ENCODE peak calls at places on chromosome 1, in six cellular contexts. H is fibroblast of lung, P is lung, C is A673, T is RWPE2, U is lower lobe of right lung. X is an unnamed sample. For H3K4me1, the result is how much of the 10 kb centered on the place peaks cover.

GRCh38 chr1:116208136-116208535 is 96.9 kb downstream of the MAB21L3 start:
- DNase-seq in U (no peak), T (no peak), P (no peak), C (no peak), H (no peak), X (no peak)

GRCh38 chr1:248823517-248824001 is 2.2 kb downstream of the SH3BP5L start:
- DNase-seq in T (no peak), H (peak), C (no peak), P (no peak), U (no peak), X (no peak)

GRCh38 chr1:12615916-12616708 is 1.9 kb downstream of the DHRS3 start:
- DNase-seq in C (no peak), T (no peak), U (peak), H (peak), P (peak), X (peak)

GRCh38 chr1:225658041-225658440 is 5.1 kb upstream of the ENAH start:
- DNase-seq in T (no peak), C (no peak), U (no peak), H (peak), P (no peak), X (no peak)

GRCh38 chr1:241598234-241598633 is 41.9 kb downstream of the CHML start:
- DNase-seq in U (no peak), P (no peak), H (no peak), T (no peak), C (no peak), X (no peak)

GRCh38 chr1:66490817-66491216 is 43.1 kb upstream of the SGIP1 start:
- DNase-seq in U (no peak), T (no peak), P (no peak), H (no peak), C (no peak), X (no peak)

GRCh38 chr1:178388398-178389161 is 108.2 kb downstream of the CLEC20A start:
- DNase-seq in P (no peak), C (no peak), U (no peak), T (no peak), H (peak), X (no peak)

GRCh38 chr1:109532365-109533136 is 7.1 kb upstream of the GPR61 start:
- DNase-seq in C (peak), U (peak), H (peak), T (no peak), P (peak), X (peak)

GRCh38 chr1:187409341-187409740 is 580.6 kb downstream of the PLA2G4A start:
- DNase-seq in C (no peak), P (no peak), T (no peak), H (peak), U (no peak), X (no peak)

GRCh38 chr1:182674346-182675246 is 9.8 kb downstream of the RGS8 start:
- DNase-seq in C (no peak), H (peak), T (no peak), P (no peak), U (no peak), X (no peak)

GRCh38 chr1:224201336-224201735 is 18.3 kb downstream of the DEGS1 start:
- DNase-seq in P (no peak), U (no peak), H (peak), T (no peak), C (no peak), X (no peak)

GRCh38 chr1:2407991-2408275 is 4.4 kb downstream of the PEX10 start:
- DNase-seq in T (no peak), C (no peak), H (no peak), U (no peak), P (no peak), X (no peak)

GRCh38 chr1:8903410-8903809 is 24.9 kb upstream of the ENO1 start:
- DNase-seq in H (peak), C (no peak), U (no peak), P (no peak), T (no peak), X (no peak)

GRCh38 chr1:842816-843215 is 80.9 kb upstream of the SAMD11 start:
- DNase-seq in H (no peak), P (no peak), C (no peak), T (no peak), U (no peak), X (no peak)

GRCh38 chr1:32272557-32273388 is 19.1 kb upstream of the HDAC1 start:
- DNase-seq in T (no peak), U (no peak), H (no peak), P (no peak), C (no peak), X (peak)

GRCh38 chr1:3746389-3746783 is 5.9 kb upstream of the CCDC27 start:
- DNase-seq in H (peak), C (no peak), P (no peak), T (peak), U (peak), X (no peak)

GRCh38 chr1:66764994-66765578 is 12.8 kb downstream of the DYNLT5 start:
- DNase-seq in U (no peak), T (no peak), H (peak), C (peak), P (no peak), X (peak)

GRCh38 chr1:205382561-205382960 is 25.8 kb upstream of the KLHDC8A start:
- DNase-seq in U (no peak), T (no peak), C (no peak), H (no peak), P (peak), X (no peak)

DNA sequence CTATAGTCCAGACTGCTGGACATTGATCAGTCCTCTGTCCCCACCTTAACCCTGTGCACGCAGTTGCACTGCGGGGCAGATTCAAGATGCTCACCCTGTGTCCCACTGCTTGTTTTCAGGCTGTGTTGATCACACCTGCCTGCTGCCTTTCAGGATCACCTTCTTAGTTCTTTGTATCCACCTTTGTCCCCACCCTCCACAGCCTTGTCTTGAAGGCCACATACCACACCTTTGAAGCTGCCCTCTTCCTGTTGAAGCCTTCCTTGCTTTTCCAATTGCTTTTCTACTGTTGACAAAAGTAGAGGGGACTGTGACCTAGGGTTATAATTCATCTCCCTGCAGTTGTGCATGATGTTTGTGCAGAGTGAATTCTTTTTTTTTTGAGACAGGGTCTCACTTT is 32.7 kb downstream of the UCK2 start:
- DNase-seq in P (no peak), U (no peak), C (no peak), T (no peak), H (no peak), X (no peak)
- H3K4me1 ChIP-seq in P (under half), U (under half), C (under half), T (under half), H (under half), X (half or more)

GRCh38 chr1:20150969-20151368 is 11.8 kb downstream of the PLA2G2F start:
- DNase-seq in P (no peak), T (peak), U (no peak), C (no peak), H (no peak), X (no peak)

GRCh38 chr1:20149601-20150325 is 10.6 kb downstream of the PLA2G2F start:
- DNase-seq in T (no peak), U (no peak), P (no peak), H (no peak), C (no peak), X (no peak)

GRCh38 chr1:20148571-20149500 is 9.7 kb downstream of the PLA2G2F start:
- DNase-seq in H (no peak), C (no peak), U (no peak), T (peak), P (no peak), X (no peak)

GRCh38 chr1:20150326-20150705 is 11.2 kb downstream of the PLA2G2F start:
- DNase-seq in P (no peak), U (no peak), C (no peak), T (peak), H (no peak), X (no peak)

DNA sequence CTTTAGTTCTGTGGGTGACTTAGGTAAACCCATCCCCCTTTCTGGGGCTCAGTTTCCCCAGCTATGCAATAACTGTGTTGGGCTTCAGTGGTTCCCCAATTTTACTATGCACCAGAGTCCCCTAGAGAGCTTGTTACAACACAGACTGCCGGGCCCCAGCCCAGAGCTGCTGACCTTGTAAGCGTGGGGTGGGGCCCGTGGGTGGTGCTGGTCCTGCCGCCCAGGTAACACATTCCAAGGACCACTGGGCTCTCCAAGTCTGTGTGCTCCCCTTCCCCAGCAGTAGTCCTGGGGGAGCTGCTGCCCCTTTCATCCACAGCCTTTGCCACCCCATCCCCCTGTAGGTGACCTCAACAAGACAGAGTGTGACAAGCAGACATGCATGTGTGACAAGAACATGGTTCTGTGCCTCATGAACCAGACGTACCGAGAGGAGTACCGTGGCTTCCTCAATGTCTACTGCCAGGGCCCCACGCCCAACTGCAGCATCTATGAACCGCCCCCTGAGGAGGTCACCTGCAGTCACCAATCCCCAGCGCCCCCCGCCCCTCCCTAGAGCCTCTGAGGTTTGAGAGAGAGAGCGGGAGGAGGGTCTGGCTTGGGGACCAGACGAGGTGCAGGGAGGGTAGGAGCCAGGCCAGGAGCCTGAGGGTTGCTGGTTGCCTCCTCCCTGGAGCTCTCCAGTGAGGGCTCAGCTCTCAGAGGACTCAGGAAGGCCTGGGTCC is 8.9 kb downstream of the PLA2G2F start:
- DNase-seq in H (no peak), P (no peak), T (peak), C (no peak), U (no peak), X (no peak)
- H3K4me1 ChIP-seq in H (under half), P (under half), T (under half), C (under half), U (under half), X (under half)

DNA sequence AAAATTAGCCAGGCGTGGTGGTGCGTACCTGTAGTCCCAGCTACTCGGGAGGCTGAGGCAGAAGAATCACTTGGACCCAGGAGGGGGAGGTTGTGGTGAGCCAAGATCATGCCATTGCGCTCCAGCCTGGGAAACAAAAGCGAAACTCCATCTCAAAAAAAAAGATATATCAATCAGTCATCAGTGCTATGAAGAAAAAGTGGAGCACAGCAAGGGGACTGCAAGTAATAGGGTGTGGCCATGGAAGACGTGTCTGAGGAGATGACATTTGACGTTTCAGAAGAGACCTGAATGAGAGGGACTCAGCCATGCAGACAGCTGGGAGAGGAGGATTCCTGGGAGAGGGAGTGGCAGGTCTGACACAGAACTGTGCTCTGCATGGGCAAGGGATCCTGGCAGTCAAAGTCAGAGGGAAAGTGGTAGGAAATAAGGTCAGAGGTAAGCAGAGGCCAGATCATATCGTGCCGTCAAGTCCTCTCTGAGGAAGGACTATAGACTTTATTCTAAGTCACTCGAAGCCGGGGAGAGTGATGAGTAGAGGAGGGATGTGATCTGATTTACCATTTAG is 3.3 kb downstream of the LAX1 start:
- DNase-seq in U (no peak), T (no peak), P (no peak), C (no peak), H (no peak), X (no peak)
- H3K4me1 ChIP-seq in U (under half), T (under half), P (under half), C (under half), H (under half), X (under half)

DNA sequence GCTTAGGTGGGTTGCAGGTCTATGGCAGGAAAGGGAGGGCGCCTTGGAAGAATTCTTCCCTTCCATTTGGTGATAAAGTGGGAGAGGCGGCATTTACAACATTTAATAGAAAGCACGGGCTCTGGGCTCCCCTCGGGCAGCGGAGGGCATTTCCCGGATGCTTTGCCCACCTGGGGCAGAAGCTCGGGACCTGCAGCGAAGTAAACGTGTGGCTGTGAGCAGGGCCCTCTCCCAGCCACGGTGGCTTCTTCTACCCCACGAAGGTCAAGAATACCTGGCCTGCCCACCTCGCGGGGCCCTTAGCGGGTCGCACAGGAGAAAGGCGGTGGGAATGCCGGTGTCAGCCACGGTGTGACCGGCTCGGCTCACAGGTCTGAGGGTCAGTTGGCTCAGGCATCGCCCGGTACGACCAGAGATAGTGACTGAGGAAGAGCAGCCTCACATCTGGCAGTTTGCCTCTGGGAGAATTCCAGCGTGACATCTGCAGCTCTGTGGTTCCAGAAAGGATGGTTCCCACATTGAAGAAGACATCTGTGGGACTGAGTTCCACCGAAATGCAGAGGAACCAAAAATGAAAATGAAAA is 621 bp upstream of the F3 start:
- DNase-seq in H (peak), U (peak), T (no peak), C (peak), P (peak), X (peak)
- H3K4me1 ChIP-seq in H (under half), U (under half), T (under half), C (under half), P (under half), X (under half)

GRCh38 chr1:157111396-157112165 is 12.0 kb upstream of the ETV3L start:
- DNase-seq in C (no peak), P (no peak), T (no peak), H (no peak), U (no peak), X (no peak)
- H3K4me1 ChIP-seq in C (under half), P (under half), T (under half), H (under half), U (under half), X (under half)

GRCh38 chr1:37147906-37148305 is 113.6 kb upstream of the GRIK3 start:
- DNase-seq in H (no peak), C (no peak), P (no peak), T (no peak), U (no peak), X (no peak)
- H3K4me1 ChIP-seq in H (under half), C (under half), P (under half), T (under half), U (under half), X (under half)

GRCh38 chr1:176693697-176694329 is 230.8 kb downstream of the PAPPA2 start:
- DNase-seq in C (no peak), T (no peak), U (no peak), H (no peak), P (no peak), X (no peak)
- H3K4me1 ChIP-seq in C (under half), T (under half), U (under half), H (under half), P (under half), X (under half)

GRCh38 chr1:161838885-161839284 is 72.8 kb downstream of the ATF6 start:
- DNase-seq in P (no peak), C (no peak), U (no peak), H (no peak), T (no peak), X (no peak)

GRCh38 chr1:161835963-161836362 is 69.8 kb downstream of the ATF6 start:
- DNase-seq in U (no peak), P (no peak), H (peak), T (no peak), C (no peak), X (no peak)

GRCh38 chr1:161839591-161839990 is 73.5 kb downstream of the ATF6 start:
- DNase-seq in U (no peak), C (no peak), P (no peak), T (no peak), H (no peak), X (no peak)

GRCh38 chr1:161838362-161838761 is 72.2 kb downstream of the ATF6 start:
- DNase-seq in C (no peak), U (no peak), P (no peak), H (no peak), T (no peak), X (no peak)

GRCh38 chr1:161834967-161835366 is 68.8 kb downstream of the ATF6 start:
- DNase-seq in U (no peak), T (no peak), H (peak), C (no peak), P (no peak), X (no peak)
- H3K4me1 ChIP-seq in U (under half), T (under half), H (under half), C (under half), P (under half), X (under half)

DNA sequence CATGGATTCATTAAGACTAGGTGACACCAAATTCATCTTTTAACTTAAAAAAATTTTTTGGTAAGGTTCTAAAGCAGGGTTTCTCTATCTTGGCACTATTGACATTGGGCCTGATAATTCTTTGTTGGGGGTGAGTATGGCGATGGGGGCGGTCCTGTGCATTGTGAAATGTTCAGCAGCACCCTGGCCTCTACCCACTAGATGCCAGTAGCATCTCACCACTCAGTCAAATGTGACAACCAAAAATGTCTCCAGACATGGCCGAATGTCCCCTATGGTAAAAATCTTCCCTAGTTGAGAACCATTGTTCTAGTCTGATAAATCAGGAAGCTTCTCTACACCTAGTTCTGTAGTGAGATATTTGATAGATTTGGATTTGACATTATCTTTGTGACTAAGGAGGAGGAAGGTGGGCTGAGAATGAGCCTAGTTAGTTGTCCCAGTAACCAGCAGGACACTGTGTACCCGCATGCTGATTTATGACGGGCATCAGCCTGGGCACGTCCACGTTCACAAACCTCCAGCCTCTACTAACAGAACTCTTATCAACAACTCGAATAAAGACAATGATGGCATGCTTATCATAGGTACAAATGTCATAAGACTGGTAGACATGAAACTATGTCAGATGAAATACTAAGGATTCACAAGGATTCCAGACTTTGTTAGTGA is 104.6 kb downstream of the KCND3 start:
- DNase-seq in P (no peak), T (no peak), U (no peak), H (no peak), C (no peak), X (no peak)
- H3K4me1 ChIP-seq in P (under half), T (under half), U (under half), H (under half), C (under half), X (under half)

GRCh38 chr1:34779962-34780361 is 1.1 kb upstream of the GJB3 start:
- DNase-seq in U (no peak), C (no peak), H (no peak), T (no peak), P (no peak), X (no peak)
- H3K4me1 ChIP-seq in U (under half), C (under half), H (under half), T (under half), P (under half), X (under half)

X was measured in DND-41.